ENCODE peak calls at places on chromosome 10, in ten cellular contexts. N is GM23338; Y is stimulated activated CD4-positive, alpha-beta T cell treated with anti-CD3 and anti-CD28 coated beads, Interleukin-4, amount 100 ng/mL, for 4 hours; W is NCI-H1105; S is effector memory CD4-positive, alpha-beta T cell; U is endothelial cell; M is stimulated activated CD8-positive, alpha-beta memory T cell treated with anti-CD3 and anti-CD28 coated beads, Interleukin-15, amount 100 ng/mL, for 24 hours; A is MCF 10A; R is KBM-7; J is GDM1. G is an unnamed sample.

GRCh38 chr10:3904419-3904975 is 119.5 kb upstream of the KLF6 start:
- DNase-seq in N (no peak), Y (no peak), W (no peak), S (no peak), U (no peak), M (no peak), A (no peak), R (no peak), J (no peak), G (no peak)

GRCh38 chr10:54800677-54801480 is at the start of gene PCDH15:
- DNase-seq in N (peak), Y (no peak), W (peak), S (no peak), U (peak), M (no peak), A (peak), R (peak), J (no peak), G (no peak)

GRCh38 chr10:47333532-47333931 is 11.3 kb downstream of the GDF2 start:
- DNase-seq in N (no peak), Y (no peak), W (no peak), S (no peak), U (no peak), M (no peak), A (no peak), R (no peak), J (no peak), G (no peak)

GRCh38 chr10:31707578-31708411 is 220.8 kb downstream of the ARHGAP12 start:
- DNase-seq in N (no peak), Y (peak), W (no peak), S (no peak), U (peak), M (peak), A (peak), R (peak), J (peak), G (peak)

GRCh38 chr10:96840841-96841518 is 8.9 kb downstream of the LCOR start:
- DNase-seq in N (no peak), Y (no peak), W (no peak), S (no peak), U (no peak), M (no peak), A (peak), R (peak), J (peak), G (peak)

GRCh38 chr10:490891-491571 is 198.4 kb downstream of the DIP2C start:
- DNase-seq in N (peak), Y (no peak), W (no peak), S (no peak), U (peak), M (no peak), A (no peak), R (no peak), J (no peak), G (no peak)

GRCh38 chr10:69232252-69232651 is 12.1 kb downstream of the HKDC1 start:
- DNase-seq in N (peak), Y (no peak), W (no peak), S (no peak), U (no peak), M (no peak), A (peak), R (no peak), J (no peak), G (no peak)

GRCh38 chr10:130121486-130122079 is 11.0 kb upstream of the C10orf143 start:
- DNase-seq in N (no peak), Y (no peak), W (no peak), S (no peak), U (no peak), M (no peak), A (no peak), R (no peak), J (no peak), G (no peak)

GRCh38 chr10:51462076-51462779 is 237.2 kb downstream of the CSTF2T start:
- DNase-seq in N (no peak), Y (no peak), W (no peak), S (no peak), U (no peak), M (no peak), A (peak), R (no peak), J (no peak), G (no peak)

G was measured in GF-D8.